ENCODE peak calls at places on chromosomes 4 and X, in eight cellular contexts. A, Q, V, B, S, U, D and Y are unnamed samples. For H3K4me1, the result is how much of the 10 kb centered on the place peaks cover.

GRCh38 chr4:95093936-95094929 is 336.5 kb downstream of the BMPR1B start:
- DNase-seq in A (no peak), V (no peak), U (no peak), B (no peak), S (no peak), D (no peak), Q (no peak), Y (no peak)

GRCh38 chrX:39905946-39906345 is 191.8 kb downstream of the BCOR start:
- DNase-seq in V (no peak), B (no peak), Q (no peak), U (no peak), S (no peak), A (no peak), D (no peak), Y (no peak)

GRCh38 chr4:48483777-48484493 is 792 bp downstream of the SLC10A4 start:
- DNase-seq in S (peak), V (peak), A (no peak), B (peak), D (no peak), U (peak), Q (no peak), Y (no peak)

GRCh38 chrX:124726313-124726712 is 379.9 kb downstream of the SH2D1A start:
- DNase-seq in A (no peak), S (no peak), Q (no peak), U (no peak), D (no peak), V (no peak), B (no peak), Y (no peak)

GRCh38 chr4:87089368-87089767 is 131.1 kb downstream of the KLHL8 start:
- DNase-seq in Q (no peak), U (no peak), D (no peak), S (no peak), V (no peak), A (no peak), B (no peak), Y (no peak)

GRCh38 chr4:138796761-138797160 is 218.8 kb upstream of the NOCT start:
- DNase-seq in Q (no peak), A (no peak), V (no peak), D (no peak), B (no peak), S (no peak), U (no peak), Y (no peak)

GRCh38 chrX:68462653-68463052 is 29.4 kb upstream of the OPHN1 start:
- DNase-seq in B (no peak), A (no peak), D (peak), S (peak), Q (peak), V (peak), U (no peak), Y (no peak)

GRCh38 chrX:46279214-46279924 is 265.9 kb downstream of the ZNF674 start:
- DNase-seq in U (no peak), Q (no peak), A (no peak), B (no peak), D (no peak), S (no peak), V (peak), Y (no peak)

GRCh38 chr4:144621681-144622080 is 24.3 kb upstream of the HHIP start:
- DNase-seq in B (no peak), U (no peak), A (no peak), V (no peak), D (no peak), Q (no peak), S (no peak), Y (no peak)

GRCh38 chr4:123599920-123600394 is 203.4 kb downstream of the SPRY1 start:
- DNase-seq in A (peak), V (peak), B (peak), Q (peak), D (peak), U (peak), S (peak), Y (peak)

GRCh38 chr4:121041307-121042090 is 30.8 kb downstream of the NDNF start:
- DNase-seq in Q (no peak), S (no peak), B (no peak), U (no peak), V (peak), D (peak), A (no peak), Y (no peak)

GRCh38 chrX:30576881-30577280 is 685 bp downstream of the TASL start:
- DNase-seq in D (no peak), U (no peak), S (no peak), B (no peak), Q (no peak), V (no peak), A (no peak), Y (no peak)

GRCh38 chr4:169150806-169151205 is 120.0 kb downstream of the SH3RF1 start:
- DNase-seq in Q (no peak), D (no peak), U (no peak), S (no peak), B (no peak), V (no peak), A (no peak), Y (no peak)

GRCh38 chr4:159497961-159498360 is 395.1 kb downstream of the RAPGEF2 start:
- DNase-seq in D (no peak), V (no peak), Q (no peak), B (no peak), U (no peak), A (no peak), S (no peak), Y (no peak)

GRCh38 chrX:23773601-23774175 is 9.3 kb upstream of the SAT1 start:
- DNase-seq in V (no peak), S (no peak), Q (no peak), B (no peak), A (no peak), D (no peak), U (no peak), Y (no peak)

GRCh38 chrX:10212395-10212794 is 55.6 kb downstream of the CLCN4 start:
- DNase-seq in V (no peak), D (no peak), U (no peak), B (no peak), A (no peak), S (no peak), Q (no peak), Y (no peak)

GRCh38 chrX:40581333-40581910 is 652 bp downstream of the ATP6AP2 start:
- DNase-seq in A (no peak), V (no peak), D (no peak), S (no peak), U (no peak), Q (no peak), B (no peak), Y (peak)

GRCh38 chrX:32281853-32282252 is 929.5 kb downstream of the DMD start:
- DNase-seq in B (no peak), D (no peak), V (no peak), A (no peak), Q (no peak), U (no peak), S (no peak), Y (no peak)
- TF ChIP-seq CTCF in B (no peak), D (no peak), V (no peak), A (no peak), Q (no peak), U (no peak), S (no peak), Y (no peak)

GRCh38 chrX:132843387-132843786 is 115.0 kb downstream of the HS6ST2 start:
- DNase-seq in B (no peak), Q (no peak), A (no peak), S (no peak), D (no peak), V (no peak), U (no peak), Y (no peak)
- H3K4me3 ChIP-seq in B (no peak), Q (no peak), A (no peak), S (no peak), D (no peak), V (no peak), U (no peak), Y (no peak)

DNA sequence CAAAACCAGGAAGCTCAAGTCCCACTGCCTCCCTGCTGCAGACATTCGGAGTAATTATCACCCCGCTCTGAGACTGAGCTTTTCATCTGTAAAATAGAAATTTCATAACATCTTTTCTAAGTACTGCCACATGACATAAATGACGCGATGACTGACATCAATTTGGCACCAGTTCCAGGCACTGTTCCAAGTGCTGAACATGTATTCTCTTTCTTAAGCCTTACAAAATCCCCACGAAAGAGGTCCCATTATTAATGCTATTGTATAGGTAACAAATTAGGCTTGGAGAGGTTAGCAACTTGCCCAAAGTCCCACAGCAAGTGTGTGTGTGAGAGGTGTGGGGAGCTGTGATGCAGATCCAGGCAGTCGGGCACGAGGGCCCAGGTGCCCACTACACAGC is 56.4 kb downstream of the SLC2A9 start:
- DNase-seq in D (no peak), U (no peak), V (no peak), Q (no peak), A (no peak), S (no peak), B (no peak), Y (no peak)
- H3K4me1 ChIP-seq in D (under half), U (under half), V (under half), Q (under half), A (under half), S (under half), B (under half), Y (under half)

DNA sequence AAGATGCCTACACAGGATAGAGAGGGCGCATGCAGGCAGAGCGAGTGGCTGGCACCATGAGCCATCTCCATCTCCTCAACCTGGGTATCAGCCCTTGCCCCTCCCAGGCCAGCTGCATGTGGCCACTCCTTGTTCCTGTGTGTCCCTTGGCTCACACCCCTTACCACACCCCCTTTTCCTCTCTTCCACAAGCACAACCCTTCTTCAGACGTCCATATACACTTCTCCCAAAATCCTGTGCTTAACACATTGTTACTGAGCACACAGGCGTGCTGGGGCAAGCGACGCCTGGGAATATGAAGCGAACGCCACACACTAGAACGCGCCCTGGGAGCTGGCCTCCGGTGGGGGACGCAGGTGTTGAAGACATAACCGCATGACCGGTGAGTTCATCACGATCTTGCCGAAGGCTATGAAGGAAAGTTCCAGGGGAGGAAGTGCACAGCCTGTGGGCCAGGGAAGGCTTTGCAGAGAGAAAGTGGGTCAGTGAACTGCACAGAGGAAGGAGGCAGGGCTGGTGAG is 19.1 kb upstream of the KIAA0232 start:
- DNase-seq in Q (no peak), A (no peak), D (no peak), S (peak), U (peak), V (peak), B (no peak), Y (no peak)
- TF ChIP-seq CTCF in Q (no peak), A (no peak), D (peak), S (peak), U (no peak), V (no peak), B (no peak), Y (no peak)

GRCh38 chr4:7906171-7906581 is 33.5 kb downstream of the AFAP1 start:
- DNase-seq in A (no peak), S (no peak), U (no peak), V (no peak), Q (no peak), B (no peak), D (no peak), Y (no peak)
- H3K4me3 ChIP-seq in A (no peak), S (no peak), U (no peak), V (no peak), Q (no peak), B (no peak), D (no peak), Y (no peak)

DNA sequence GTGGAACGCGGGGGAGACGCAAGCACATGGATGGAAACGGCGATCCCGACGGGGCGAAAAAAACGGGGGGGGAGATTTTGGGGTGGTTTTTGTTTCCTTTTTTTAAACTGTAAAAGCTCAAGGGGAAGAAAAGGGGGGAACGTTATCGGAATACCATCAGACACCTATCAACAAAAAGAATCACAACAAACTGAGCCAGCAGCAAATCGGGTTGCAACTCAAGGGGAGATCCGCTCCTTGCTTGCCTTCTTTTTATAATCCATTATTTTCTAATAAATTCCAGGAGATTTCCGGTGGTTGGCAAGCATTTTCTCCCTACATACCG is 603 bp downstream of the MAML3 start:
- DNase-seq in S (no peak), B (no peak), D (no peak), V (no peak), U (no peak), Q (no peak), A (no peak), Y (no peak)
- H3K4me1 ChIP-seq in S (under half), B (under half), D (under half), V (under half), U (under half), Q (under half), A (under half), Y (under half)

DNA sequence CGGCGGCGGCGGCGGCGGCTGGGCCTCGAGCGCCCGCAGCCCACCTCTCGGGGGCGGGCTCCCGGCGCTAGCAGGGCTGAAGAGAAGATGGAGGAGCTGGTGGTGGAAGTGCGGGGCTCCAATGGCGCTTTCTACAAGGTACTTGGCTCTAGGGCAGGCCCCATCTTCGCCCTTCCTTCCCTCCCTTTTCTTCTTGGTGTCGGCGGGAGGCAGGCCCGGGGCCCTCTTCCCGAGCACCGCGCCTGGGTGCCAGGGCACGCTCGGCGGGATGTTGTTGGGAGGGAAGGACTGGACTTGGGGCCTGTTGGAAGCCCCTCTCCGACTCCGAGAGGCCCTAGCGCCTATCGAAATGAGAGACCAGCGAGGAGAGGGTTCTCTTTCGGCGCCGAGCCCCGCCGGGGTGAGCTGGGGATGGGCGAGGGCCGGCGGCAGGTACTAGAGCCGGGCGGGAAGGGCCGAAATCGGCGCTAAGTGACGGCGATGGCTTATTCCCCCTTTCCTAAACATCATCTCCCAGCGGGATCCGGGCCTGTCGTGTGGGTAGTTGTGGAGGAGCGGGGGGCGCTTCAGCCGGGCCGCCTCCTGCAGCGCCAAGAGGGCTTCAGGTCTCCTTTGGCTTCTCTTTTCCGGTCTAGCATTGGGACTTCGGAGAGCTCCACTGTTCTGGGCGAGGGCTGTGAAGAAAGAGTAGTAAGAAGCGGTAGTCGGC is 528 bp downstream of the FMR1 start:
- DNase-seq in A (no peak), S (peak), V (peak), U (peak), B (peak), Q (peak), D (peak), Y (peak)
- TF ChIP-seq CTCF in A (no peak), S (no peak), V (no peak), U (no peak), B (no peak), Q (no peak), D (no peak), Y (no peak)